ENCODE peak calls at places on chromosomes 4 and X, in five cellular contexts. A is uterus, M is ovary, W is lung, D is suprapubic skin. H is an unnamed sample.

GRCh38 chr4:52051213-52051614 is at the start of gene SPATA18:
- DNase-seq in M (peak; percentile 19), W (no peak), D (peak; percentile 62), A (no peak), H (no peak)

GRCh38 chr4:165398570-165398969 is 19.8 kb downstream of the CPE start:
- DNase-seq in D (no peak), A (no peak), M (no peak), W (no peak), H (no peak)

GRCh38 chr4:68466185-68466584 is 18.9 kb downstream of the TMPRSS11E start:
- DNase-seq in M (no peak), W (no peak), D (no peak), A (no peak), H (no peak)

GRCh38 chr4:7939377-7940108 is at the start of gene AFAP1:
- DNase-seq in W (peak; percentile 78), M (peak; percentile 91), D (peak; percentile 89), A (peak; percentile 89), H (peak; percentile 84)

GRCh38 chr4:98573791-98574190 is 84.6 kb downstream of the TSPAN5 start:
- DNase-seq in M (no peak), D (no peak), A (no peak), W (no peak), H (no peak)

GRCh38 chrX:65985922-65986588 is 53.8 kb downstream of the VSIG4 start:
- DNase-seq in W (peak; percentile 38), M (peak; percentile 17), A (peak; percentile 23), D (no peak), H (no peak)

GRCh38 chr4:154692311-154692818 is 51.4 kb upstream of the LRAT start:
- DNase-seq in A (no peak), M (no peak), W (no peak), D (no peak), H (no peak)

GRCh38 chr4:188110741-188111458 is 1.5 kb upstream of the TRIML2 start:
- DNase-seq in M (no peak), D (no peak), W (no peak), A (no peak), H (no peak)

GRCh38 chrX:150158554-150159332 is 204.4 kb upstream of the MAMLD1 start:
- DNase-seq in M (no peak), D (no peak), A (no peak), W (no peak), H (no peak)

GRCh38 chrX:3712080-3712869 is 1.2 kb downstream of the PRKX start:
- DNase-seq in M (peak; percentile 32), A (no peak), W (no peak), D (no peak), H (no peak)

GRCh38 chr4:145580906-145581305 is 38.3 kb upstream of the MMAA start:
- DNase-seq in D (no peak), M (no peak), W (no peak), A (no peak), H (no peak)

GRCh38 chr4:73212982-73213730 is 45.4 kb downstream of the ANKRD17 start:
- DNase-seq in W (no peak), M (no peak), D (no peak), A (no peak), H (no peak)

GRCh38 chr4:80492761-80493160 is 157.2 kb downstream of the CFAP299 start:
- DNase-seq in W (no peak), M (no peak), A (no peak), D (no peak), H (no peak)

GRCh38 chrX:134821370-134821769 is 163.1 kb upstream of the PLAC1 start:
- DNase-seq in M (peak; percentile 46), A (peak; percentile 28), D (no peak), W (no peak), H (no peak)

GRCh38 chr4:1990348-1990645 is 18.5 kb downstream of the NELFA start:
- DNase-seq in A (no peak), M (peak; percentile 13), D (no peak), W (no peak), H (no peak)

GRCh38 chrX:136577562-136577961 is 45.5 kb downstream of the VGLL1 start:
- DNase-seq in D (no peak), M (peak; percentile 63), A (peak; percentile 32), W (peak; percentile 41), H (no peak)

GRCh38 chrX:52933976-52934703 is 24.2 kb downstream of the FAM156A start:
- DNase-seq in W (no peak), D (no peak), A (no peak), M (peak; percentile 8), H (no peak)

GRCh38 chr4:38145033-38145673 is 185.0 kb downstream of the PTTG2 start:
- DNase-seq in W (no peak), M (no peak), A (no peak), D (peak; percentile 22), H (no peak)

GRCh38 chr4:113147498-113148231 is 98.2 kb downstream of the ANK2 start:
- DNase-seq in A (no peak), W (no peak), M (peak; percentile 33), D (no peak), H (no peak)
- H3K27ac ChIP-seq in A (peak overlapping the region; percentile 75), W (no peak overlapping the region), M (peak overlapping the region; percentile 79), D (peak overlapping the region; percentile 79), H (no peak overlapping the region)

DNA sequence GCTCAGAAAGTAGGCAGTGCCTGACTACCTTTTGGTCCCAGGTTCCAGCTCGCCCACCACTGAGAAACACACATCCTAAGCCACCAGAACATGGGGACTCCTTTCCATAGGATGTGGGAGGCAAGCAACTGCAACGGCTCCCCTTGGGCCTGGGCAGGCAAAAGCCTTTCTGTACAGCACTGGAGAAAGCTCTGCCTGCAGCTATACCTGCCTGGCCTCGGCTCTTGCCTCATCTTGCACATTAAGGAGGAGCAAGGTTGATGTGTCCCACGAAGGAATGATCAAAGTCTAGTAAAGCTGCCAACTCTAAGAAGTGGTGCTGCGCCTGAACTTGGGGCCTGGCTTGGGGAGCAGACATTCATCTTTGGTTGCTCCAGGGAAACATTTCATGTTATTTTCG is 19.6 kb downstream of the CCNG2 start:
- DNase-seq in D (no peak), W (no peak), M (no peak), A (no peak), H (no peak)
- H3K27me3 ChIP-seq in D (no peaks in the 10 kb centered on the region), W (no peaks in the 10 kb centered on the region), M (no peaks in the 10 kb centered on the region), A (no peaks in the 10 kb centered on the region), H (no peaks in the 10 kb centered on the region)

GRCh38 chr4:54657556-54658313 is at the start of gene KIT:
- DNase-seq in W (no peak), D (peak; percentile 66), M (peak; percentile 80), A (peak; percentile 41), H (no peak)
- H3K27ac ChIP-seq in W (peak within 1 kb of the TSS; percentile 68), D (peak within 1 kb of the TSS; percentile 69), M (peak within 1 kb of the TSS; percentile 84), A (peak within 1 kb of the TSS; percentile 40), H (no peak within 1 kb of the TSS)

GRCh38 chrX:96438803-96439202 is 245.8 kb upstream of the DIAPH2 start:
- DNase-seq in M (no peak), A (no peak), W (no peak), D (no peak), H (no peak)
- H3K27me3 ChIP-seq in M (no peaks in the 10 kb centered on the region), A (peaks cover 5% of the 10 kb centered on the region), W (no peaks in the 10 kb centered on the region), D (no peaks in the 10 kb centered on the region), H (no peaks in the 10 kb centered on the region)

DNA sequence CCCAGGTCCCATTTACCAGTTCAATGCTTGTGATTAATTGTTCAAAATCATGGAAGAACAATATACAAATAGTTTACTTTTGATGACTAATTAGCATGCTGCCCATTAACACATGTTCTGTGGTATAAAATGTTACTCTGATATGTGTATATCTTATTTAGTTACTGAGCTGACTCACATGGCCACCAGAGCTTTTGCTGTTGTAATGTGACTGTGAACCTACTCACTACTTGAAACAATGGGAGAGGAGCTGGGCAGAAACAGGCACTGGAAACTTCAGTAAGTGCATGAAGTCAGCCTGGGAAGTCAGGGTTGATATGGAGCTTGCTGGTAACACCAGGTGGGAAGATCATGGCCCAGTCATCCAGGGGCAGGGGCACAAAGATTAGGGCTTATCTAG is 72.7 kb upstream of the MAD2L1 start:
- DNase-seq in M (no peak), D (no peak), W (no peak), A (no peak), H (no peak)
- H3K27ac ChIP-seq in M (no peak overlapping the region), D (no peak overlapping the region), W (no peak overlapping the region), A (no peak overlapping the region), H (no peak overlapping the region)

DNA sequence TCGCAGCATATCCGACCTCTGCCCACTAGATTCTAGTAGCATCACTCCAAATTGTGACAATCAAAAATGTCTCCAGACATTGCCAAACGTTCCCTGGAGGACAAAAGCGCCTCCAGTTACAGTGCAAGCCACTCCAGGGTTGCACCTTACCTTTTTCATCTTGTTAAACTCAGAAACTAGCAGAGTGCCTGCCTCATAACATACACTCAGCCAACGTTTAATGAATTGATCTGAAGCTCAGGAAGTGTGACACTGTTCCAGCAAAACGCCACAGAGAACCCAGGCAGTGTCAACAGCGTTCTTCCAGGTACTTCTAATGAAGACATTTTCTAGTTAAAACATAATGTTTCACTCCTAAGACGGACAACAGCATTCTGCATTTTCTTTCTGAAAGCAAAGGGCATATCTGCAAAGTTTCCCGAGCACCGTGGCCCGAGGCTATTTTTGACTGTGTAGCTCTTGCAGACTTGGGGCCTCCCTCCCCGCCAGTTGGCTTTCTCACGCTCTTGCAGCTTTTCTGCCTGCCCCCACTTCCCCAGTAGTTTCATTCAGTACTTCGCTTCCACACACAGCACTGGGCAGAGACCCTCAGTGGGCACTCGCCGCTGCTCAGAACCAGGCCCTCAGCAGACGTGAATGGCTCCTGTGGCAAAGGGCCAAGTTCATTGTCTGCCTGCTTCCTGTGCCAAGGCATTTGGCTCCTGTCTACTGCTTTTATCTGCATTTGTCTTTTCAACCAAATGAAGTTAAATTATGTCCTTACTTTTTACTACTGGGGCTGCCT is 133.4 kb upstream of the TTC29 start:
- DNase-seq in M (peak; percentile 30), W (no peak), D (no peak), A (peak; percentile 25), H (no peak)
- H3K27me3 ChIP-seq in M (no peaks in the 10 kb centered on the region), W (no peaks in the 10 kb centered on the region), D (no peaks in the 10 kb centered on the region), A (no peaks in the 10 kb centered on the region), H (no peaks in the 10 kb centered on the region)

GRCh38 chr4:710916-711315 is 5.3 kb downstream of the PCGF3 start:
- DNase-seq in M (no peak), A (no peak), D (no peak), W (no peak), H (peak; percentile 31)

GRCh38 chr4:708631-708933 is 3.0 kb downstream of the PCGF3 start:
- DNase-seq in D (no peak), M (no peak), W (no peak), A (no peak), H (no peak)

GRCh38 chr4:707929-708630 is 2.4 kb downstream of the PCGF3 start:
- DNase-seq in W (no peak), A (no peak), D (no peak), M (no peak), H (peak; percentile 46)

GRCh38 chr4:710116-710515 is 4.5 kb downstream of the PCGF3 start:
- DNase-seq in A (no peak), D (no peak), W (no peak), M (no peak), H (peak; percentile 49)

GRCh38 chr4:709348-709747 is 3.7 kb downstream of the PCGF3 start:
- DNase-seq in A (no peak), M (no peak), D (no peak), W (no peak), H (no peak)
- H3K27ac ChIP-seq in A (no peak overlapping the region), M (no peak overlapping the region), D (no peak overlapping the region), W (no peak overlapping the region), H (no peak overlapping the region)

DNA sequence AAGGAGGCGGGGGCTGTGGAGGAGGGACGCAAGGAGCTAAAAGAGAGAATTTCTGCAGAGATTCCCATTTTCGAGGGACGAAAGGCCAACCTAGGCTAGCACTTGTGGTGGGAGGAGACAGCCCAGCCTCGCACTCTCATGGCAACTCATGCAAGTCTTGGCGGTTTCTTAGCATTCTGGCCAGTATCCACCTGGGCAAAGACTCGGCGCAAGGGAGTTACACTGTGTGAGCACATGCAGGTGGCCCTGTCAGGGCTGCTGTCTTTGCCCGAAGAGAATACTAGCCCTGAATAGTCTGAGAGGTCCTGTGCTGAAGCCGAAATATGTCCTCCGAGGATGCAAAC is 15.5 kb downstream of the MCF2 start:
- DNase-seq in W (no peak), M (no peak), A (no peak), D (no peak), H (no peak)
- H3K27me3 ChIP-seq in W (peaks cover 7% of the 10 kb centered on the region), M (no peaks in the 10 kb centered on the region), A (peaks cover 9% of the 10 kb centered on the region), D (peaks cover 6% of the 10 kb centered on the region), H (no peaks in the 10 kb centered on the region)

H was measured in RWPE2.